ENCODE peak calls at places on chromosome 12, in eight cellular contexts. P is RWPE1; H is HTR-8/SVneo; U is fibroblast of mammary gland; M is activated CD8-positive, alpha-beta memory T cell treated with anti-CD3 and anti-CD28 coated beads for 24 hours; F is activated CD8-positive, alpha-beta T cell treated with anti-CD3 and anti-CD28 coated beads for 36 hours; J is A549; Q is Karpas-422. X is an unnamed sample.

GRCh38 chr12:45674583-45674982 is 54.9 kb upstream of the ARID2 start:
- DNase-seq in J (peak; percentile 37), F (no peak), M (no peak), U (peak; percentile 79), P (peak; percentile 54), Q (no peak), H (peak; percentile 45), X (no peak)

GRCh38 chr12:47775100-47775911 is 2.3 kb downstream of the SLC48A1 start:
- DNase-seq in P (no peak), H (no peak), U (peak; percentile 45), Q (peak; percentile 86), J (peak; percentile 54), F (no peak), M (no peak), X (peak; percentile 23)

GRCh38 chr12:85784096-85784720 is 52.0 kb downstream of the RASSF9 start:
- DNase-seq in M (no peak), U (no peak), Q (no peak), F (no peak), P (peak; percentile 34), H (no peak), J (no peak), X (no peak)

GRCh38 chr12:10968765-10969456 is 17.8 kb downstream of the TAS2R50 start:
- DNase-seq in P (no peak), H (peak; percentile 36), F (no peak), J (no peak), Q (no peak), U (peak; percentile 81), M (no peak), X (no peak)

GRCh38 chr12:30679250-30679649 is 16.4 kb downstream of the IPO8 start:
- DNase-seq in J (no peak), F (no peak), Q (no peak), M (no peak), U (no peak), P (no peak), H (no peak), X (no peak)

GRCh38 chr12:131057211-131057721 is 103.6 kb downstream of the ADGRD1 start:
- DNase-seq in M (no peak), P (no peak), H (no peak), Q (no peak), F (no peak), J (no peak), U (no peak), X (no peak)

GRCh38 chr12:2688381-2688881 is 106.3 kb upstream of the FKBP4 start:
- DNase-seq in U (no peak), F (no peak), M (peak; percentile 52), P (no peak), J (no peak), Q (no peak), H (no peak), X (no peak)

GRCh38 chr12:76310110-76310509 is 38.1 kb downstream of the BBS10 start:
- DNase-seq in Q (no peak), J (peak; percentile 52), H (peak; percentile 38), P (peak; percentile 65), M (no peak), U (peak; percentile 47), F (no peak), X (no peak)

GRCh38 chr12:92745874-92746553 is 43.2 kb downstream of the PLEKHG7 start:
- DNase-seq in J (peak; percentile 79), Q (no peak), H (peak; percentile 61), P (peak; percentile 92), U (peak; percentile 99), M (no peak), F (no peak), X (no peak)

X was measured in GM12865.